ENCODE peak calls at places on chromosomes 12 and 14, in seven cellular contexts. One of them, this sample, is unnamed.

GRCh38 chr12:77204055-77204454 is 138.7 kb upstream of the E2F7 start:
- DNase-seq in GM19239: no peak
- DNase-seq in AG09309: no peak
- DNase-seq in NCI-H1105 treated with DMSO at 0.1 percent for 48 hours: no peak
- DNase-seq in mesendoderm: peak; percentile 64
- DNase-seq in left ventricle myocardium superior: no peak
- DNase-seq in anterior cingulate cortex: no peak
- DNase-seq in this sample: peak; percentile 5

GRCh38 chr14:90060965-90061848 is 587 bp upstream of the KCNK13 start:
- DNase-seq in GM19239: no peak
- DNase-seq in AG09309: no peak
- DNase-seq in NCI-H1105 treated with DMSO at 0.1 percent for 48 hours: peak; percentile 41
- DNase-seq in mesendoderm: peak; percentile 57
- DNase-seq in left ventricle myocardium superior: peak; percentile 38
- DNase-seq in anterior cingulate cortex: no peak
- DNase-seq in this sample: no peak

GRCh38 chr14:51807355-51807754 is 53.1 kb upstream of the GNG2 start:
- DNase-seq in GM19239: no peak
- DNase-seq in AG09309: peak; percentile 27
- DNase-seq in NCI-H1105 treated with DMSO at 0.1 percent for 48 hours: no peak
- DNase-seq in mesendoderm: no peak
- DNase-seq in left ventricle myocardium superior: no peak
- DNase-seq in anterior cingulate cortex: no peak
- DNase-seq in this sample: peak; percentile 56

GRCh38 chr14:37585971-37586759 is 8.9 kb downstream of the FOXA1 start:
- DNase-seq in GM19239: no peak
- DNase-seq in AG09309: no peak
- DNase-seq in NCI-H1105 treated with DMSO at 0.1 percent for 48 hours: no peak
- DNase-seq in mesendoderm: peak; percentile 51
- DNase-seq in left ventricle myocardium superior: no peak
- DNase-seq in anterior cingulate cortex: no peak
- DNase-seq in this sample: no peak

GRCh38 chr14:99590746-99591555 is 13.1 kb downstream of the CCDC85C start:
- DNase-seq in GM19239: no peak
- DNase-seq in AG09309: no peak
- DNase-seq in NCI-H1105 treated with DMSO at 0.1 percent for 48 hours: no peak
- DNase-seq in mesendoderm: no peak
- DNase-seq in left ventricle myocardium superior: no peak
- DNase-seq in anterior cingulate cortex: no peak
- DNase-seq in this sample: peak; percentile 74

GRCh38 chr12:107760207-107760816 is 625 bp downstream of the PRDM4 start:
- DNase-seq in GM19239: no peak
- DNase-seq in AG09309: no peak
- DNase-seq in NCI-H1105 treated with DMSO at 0.1 percent for 48 hours: peak; percentile 63
- DNase-seq in mesendoderm: peak; percentile 56
- DNase-seq in left ventricle myocardium superior: peak; percentile 45
- DNase-seq in anterior cingulate cortex: no peak
- DNase-seq in this sample: peak; percentile 12

GRCh38 chr12:98513379-98514318 is 1.7 kb upstream of the TMPO start:
- DNase-seq in GM19239: no peak
- DNase-seq in AG09309: no peak
- DNase-seq in NCI-H1105 treated with DMSO at 0.1 percent for 48 hours: no peak
- DNase-seq in mesendoderm: no peak
- DNase-seq in left ventricle myocardium superior: no peak
- DNase-seq in anterior cingulate cortex: no peak
- DNase-seq in this sample: no peak

GRCh38 chr12:6326316-6326959 is 15.4 kb downstream of the TNFRSF1A start:
- DNase-seq in GM19239: no peak
- DNase-seq in AG09309: no peak
- DNase-seq in NCI-H1105 treated with DMSO at 0.1 percent for 48 hours: no peak
- DNase-seq in mesendoderm: peak; percentile 94
- DNase-seq in left ventricle myocardium superior: peak; percentile 68
- DNase-seq in anterior cingulate cortex: no peak
- DNase-seq in this sample: peak; percentile 52

GRCh38 chr12:99099786-99100185 is 454.7 kb downstream of the APAF1 start:
- DNase-seq in GM19239: no peak
- DNase-seq in AG09309: no peak
- DNase-seq in NCI-H1105 treated with DMSO at 0.1 percent for 48 hours: peak; percentile 34
- DNase-seq in mesendoderm: no peak
- DNase-seq in left ventricle myocardium superior: no peak
- DNase-seq in anterior cingulate cortex: no peak
- DNase-seq in this sample: no peak

GRCh38 chr14:67313153-67313552 is 46.5 kb downstream of the ATP6V1D start:
- DNase-seq in GM19239: no peak
- DNase-seq in AG09309: no peak
- DNase-seq in NCI-H1105 treated with DMSO at 0.1 percent for 48 hours: no peak
- DNase-seq in mesendoderm: no peak
- DNase-seq in left ventricle myocardium superior: no peak
- DNase-seq in anterior cingulate cortex: no peak
- DNase-seq in this sample: no peak

GRCh38 chr12:6964605-6965025 is 5.8 kb downstream of the PHB2 start:
- DNase-seq in GM19239: no peak
- DNase-seq in AG09309: no peak
- DNase-seq in NCI-H1105 treated with DMSO at 0.1 percent for 48 hours: peak; percentile 36
- DNase-seq in mesendoderm: no peak
- DNase-seq in left ventricle myocardium superior: no peak
- DNase-seq in anterior cingulate cortex: no peak
- DNase-seq in this sample: no peak

GRCh38 chr12:83827860-83828259 is 1084.7 kb downstream of the SLC6A15 start:
- DNase-seq in GM19239: no peak
- DNase-seq in AG09309: no peak
- DNase-seq in NCI-H1105 treated with DMSO at 0.1 percent for 48 hours: no peak
- DNase-seq in mesendoderm: peak; percentile 89
- DNase-seq in left ventricle myocardium superior: no peak
- DNase-seq in anterior cingulate cortex: no peak
- DNase-seq in this sample: no peak

GRCh38 chr14:72559227-72559626 is 334.7 kb downstream of the DPF3 start:
- DNase-seq in GM19239: no peak
- DNase-seq in AG09309: no peak
- DNase-seq in NCI-H1105 treated with DMSO at 0.1 percent for 48 hours: no peak
- DNase-seq in mesendoderm: peak; percentile 30
- DNase-seq in left ventricle myocardium superior: no peak
- DNase-seq in anterior cingulate cortex: no peak
- DNase-seq in this sample: no peak

GRCh38 chr12:93402333-93403311 is 24.9 kb downstream of the NUDT4 start:
- DNase-seq in GM19239: no peak
- DNase-seq in AG09309: no peak
- DNase-seq in NCI-H1105 treated with DMSO at 0.1 percent for 48 hours: no peak
- DNase-seq in mesendoderm: no peak
- DNase-seq in left ventricle myocardium superior: no peak
- DNase-seq in anterior cingulate cortex: no peak
- DNase-seq in this sample: no peak

GRCh38 chr14:101120636-101121398 is 217.3 kb upstream of the RTL1 start:
- DNase-seq in GM19239: peak; percentile 30
- DNase-seq in AG09309: no peak
- DNase-seq in NCI-H1105 treated with DMSO at 0.1 percent for 48 hours: no peak
- DNase-seq in mesendoderm: no peak
- DNase-seq in left ventricle myocardium superior: peak; percentile 62
- DNase-seq in anterior cingulate cortex: no peak
- DNase-seq in this sample: no peak

GRCh38 chr14:21070083-21070609 is at the start of gene ARHGEF40:
- DNase-seq in GM19239: no peak
- DNase-seq in AG09309: no peak
- DNase-seq in NCI-H1105 treated with DMSO at 0.1 percent for 48 hours: peak; percentile 46
- DNase-seq in mesendoderm: peak; percentile 63
- DNase-seq in left ventricle myocardium superior: peak; percentile 87
- DNase-seq in anterior cingulate cortex: peak; percentile 59
- DNase-seq in this sample: peak; percentile 33

GRCh38 chr12:45912774-45913173 is 77.6 kb downstream of the SCAF11 start:
- DNase-seq in GM19239: no peak
- DNase-seq in AG09309: no peak
- DNase-seq in NCI-H1105 treated with DMSO at 0.1 percent for 48 hours: peak; percentile 96
- DNase-seq in mesendoderm: no peak
- DNase-seq in left ventricle myocardium superior: no peak
- DNase-seq in anterior cingulate cortex: no peak
- DNase-seq in this sample: no peak

GRCh38 chr12:80293759-80294158 is 150.3 kb upstream of the PTPRQ start:
- DNase-seq in GM19239: no peak
- DNase-seq in AG09309: no peak
- DNase-seq in NCI-H1105 treated with DMSO at 0.1 percent for 48 hours: peak; percentile 88
- DNase-seq in mesendoderm: no peak
- DNase-seq in left ventricle myocardium superior: no peak
- DNase-seq in anterior cingulate cortex: no peak
- DNase-seq in this sample: no peak

GRCh38 chr12:5807538-5808219 is 137.4 kb downstream of the ANO2 start:
- DNase-seq in GM19239: no peak
- DNase-seq in AG09309: no peak
- DNase-seq in NCI-H1105 treated with DMSO at 0.1 percent for 48 hours: no peak
- DNase-seq in mesendoderm: no peak
- DNase-seq in left ventricle myocardium superior: no peak
- DNase-seq in anterior cingulate cortex: no peak
- DNase-seq in this sample: peak; percentile 20

GRCh38 chr12:81758421-81759214 is 532 bp downstream of the PPFIA2 start:
- DNase-seq in GM19239: no peak
- DNase-seq in AG09309: no peak
- DNase-seq in NCI-H1105 treated with DMSO at 0.1 percent for 48 hours: peak; percentile 67
- DNase-seq in mesendoderm: peak; percentile 55
- DNase-seq in left ventricle myocardium superior: peak; percentile 53
- DNase-seq in anterior cingulate cortex: peak; percentile 56
- DNase-seq in this sample: no peak